ENCODE peak calls at places on chromosomes 6 and 20, in five cellular contexts. E is adrenal gland, D is fibroblast of pulmonary artery, B is Caco-2, Q is fibroblast of mammary gland. R is an unnamed sample.

GRCh38 chr6:31821301-31822037 is 6.1 kb upstream of the HSPA1B start:
- DNase-seq in E (peak; percentile 78), D (peak; percentile 43), B (peak; percentile 69), Q (peak; percentile 41), R (peak; percentile 36)

GRCh38 chr6:136491251-136491650 is 59.0 kb downstream of the MAP7 start:
- DNase-seq in E (no peak), D (no peak), B (no peak), Q (no peak), R (no peak)

GRCh38 chr20:37796121-37796520 is 102.3 kb downstream of the CTNNBL1 start:
- DNase-seq in E (no peak), D (peak; percentile 4), B (no peak), Q (no peak), R (no peak)

GRCh38 chr6:56334937-56335336 is 87.6 kb upstream of the COL21A1 start:
- DNase-seq in E (no peak), D (peak; percentile 87), B (no peak), Q (peak; percentile 97), R (peak; percentile 80)

GRCh38 chr20:63941282-63942060 is 14.7 kb downstream of the UCKL1 start:
- DNase-seq in E (peak; percentile 36), D (no peak), B (peak; percentile 69), Q (peak; percentile 23), R (peak; percentile 24)

GRCh38 chr6:34093206-34093605 is 52.7 kb downstream of the GRM4 start:
- DNase-seq in E (no peak), D (no peak), B (no peak), Q (no peak), R (no peak)

GRCh38 chr6:85015396-85015990 is 251.1 kb upstream of the TBX18 start:
- DNase-seq in E (peak; percentile 35), D (peak; percentile 88), B (peak; percentile 57), Q (peak; percentile 67), R (peak; percentile 86)

GRCh38 chr6:86017236-86017635 is 374.6 kb upstream of the SYNCRIP start:
- DNase-seq in E (no peak), D (no peak), B (no peak), Q (no peak), R (no peak)

GRCh38 chr6:1893470-1894130 is 283.9 kb downstream of the FOXC1 start:
- DNase-seq in E (no peak), D (no peak), B (no peak), Q (no peak), R (no peak)

GRCh38 chr6:168096271-168096764 is 17.3 kb upstream of the FRMD1 start:
- DNase-seq in E (no peak), D (no peak), B (no peak), Q (no peak), R (no peak)

GRCh38 chr6:31560697-31561058 is 11.4 kb upstream of the LTA start:
- DNase-seq in E (no peak), D (no peak), B (no peak), Q (no peak), R (no peak)

DNA sequence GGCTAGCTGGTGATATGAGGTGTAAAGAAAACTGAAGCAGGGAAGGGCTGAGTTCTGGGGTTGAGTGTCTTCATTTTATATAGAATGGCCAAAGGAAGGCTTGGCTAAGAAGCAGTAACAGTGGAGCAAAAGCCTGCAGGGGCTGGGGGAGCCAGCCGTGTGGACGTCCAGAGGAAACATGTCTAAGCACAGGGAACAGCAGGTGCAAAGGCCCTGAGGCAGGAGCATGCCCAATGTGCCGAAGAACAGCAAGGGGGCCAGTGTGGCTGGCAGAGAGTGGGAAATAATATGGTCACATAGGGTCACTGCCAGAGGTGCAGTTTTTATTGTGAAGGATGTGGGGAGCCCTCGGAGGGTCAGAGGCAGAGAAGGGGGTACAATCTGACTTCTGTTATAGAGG is 60.5 kb upstream of the KCNG1 start:
- DNase-seq in E (no peak), D (no peak), B (peak; percentile 25), Q (no peak), R (no peak)
- H3K4me3 ChIP-seq in E (no peak overlapping the region), D (no peak overlapping the region), B (no peak overlapping the region), Q (no peak overlapping the region), R (no peak overlapping the region)

DNA sequence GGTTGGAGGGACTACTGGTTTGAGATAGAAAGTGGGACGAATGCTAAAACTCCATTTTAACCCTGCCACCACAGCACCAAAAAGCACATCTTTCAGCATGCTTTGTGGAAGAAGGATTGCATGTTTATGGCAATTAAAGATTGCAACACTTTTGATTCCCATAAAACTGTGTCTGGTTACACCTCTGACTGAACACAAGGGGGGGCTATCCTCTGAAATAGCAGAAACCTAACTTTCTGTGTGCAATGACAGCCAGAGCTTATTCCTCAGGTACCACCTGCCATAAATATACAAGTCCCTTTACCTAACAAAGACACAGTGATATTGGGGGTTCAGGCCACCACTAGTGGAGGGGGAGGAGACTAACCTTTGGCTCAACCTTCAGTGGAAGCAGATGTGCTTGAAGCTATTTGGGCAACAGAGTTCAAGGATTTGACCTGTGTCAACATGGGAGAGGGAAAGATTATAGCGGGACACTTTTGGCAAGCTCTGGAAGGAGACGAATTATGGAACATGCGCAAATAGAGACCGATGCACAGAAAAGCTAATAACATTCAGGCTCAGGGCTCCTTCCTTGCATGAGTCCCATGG is 9.6 kb upstream of the PLG start:
- DNase-seq in E (no peak), D (no peak), B (no peak), Q (no peak), R (no peak)
- TF ChIP-seq CTCF in E (no peak), D (no peak), B (no peak), Q (no peak), R (no peak)

GRCh38 chr6:155404937-155405336 is 50.7 kb downstream of the NOX3 start:
- DNase-seq in E (no peak), D (no peak), B (no peak), Q (no peak), R (no peak)
- H3K4me3 ChIP-seq in E (no peak overlapping the region), D (no peak overlapping the region), B (no peak overlapping the region), Q (no peak overlapping the region), R (no peak overlapping the region)

DNA sequence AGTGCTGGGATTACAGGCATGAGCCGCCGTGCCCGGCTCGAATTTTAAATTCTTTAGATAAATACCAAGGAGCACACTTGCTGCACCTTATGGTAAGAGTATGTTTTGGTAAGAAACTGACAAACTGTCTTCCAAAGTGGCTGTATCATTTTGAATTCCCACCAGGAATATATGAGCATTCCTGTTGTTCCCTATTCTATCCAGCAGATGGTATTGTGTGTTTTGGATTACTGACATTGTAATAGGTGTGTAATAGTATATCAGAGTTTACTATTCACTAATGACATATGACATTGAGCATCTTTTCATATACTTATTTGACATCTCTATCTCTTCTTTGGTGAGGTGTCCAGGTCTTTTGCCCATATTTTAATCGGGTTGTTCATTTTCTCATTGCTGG is 40.5 kb downstream of the TGM6 start:
- DNase-seq in E (no peak), D (peak; percentile 8), B (no peak), Q (peak; percentile 14), R (peak; percentile 3)
- TF ChIP-seq CTCF in E (no peak), D (peak; percentile 28), B (peak; percentile 14), Q (peak; percentile 37), R (peak; percentile 12)

DNA sequence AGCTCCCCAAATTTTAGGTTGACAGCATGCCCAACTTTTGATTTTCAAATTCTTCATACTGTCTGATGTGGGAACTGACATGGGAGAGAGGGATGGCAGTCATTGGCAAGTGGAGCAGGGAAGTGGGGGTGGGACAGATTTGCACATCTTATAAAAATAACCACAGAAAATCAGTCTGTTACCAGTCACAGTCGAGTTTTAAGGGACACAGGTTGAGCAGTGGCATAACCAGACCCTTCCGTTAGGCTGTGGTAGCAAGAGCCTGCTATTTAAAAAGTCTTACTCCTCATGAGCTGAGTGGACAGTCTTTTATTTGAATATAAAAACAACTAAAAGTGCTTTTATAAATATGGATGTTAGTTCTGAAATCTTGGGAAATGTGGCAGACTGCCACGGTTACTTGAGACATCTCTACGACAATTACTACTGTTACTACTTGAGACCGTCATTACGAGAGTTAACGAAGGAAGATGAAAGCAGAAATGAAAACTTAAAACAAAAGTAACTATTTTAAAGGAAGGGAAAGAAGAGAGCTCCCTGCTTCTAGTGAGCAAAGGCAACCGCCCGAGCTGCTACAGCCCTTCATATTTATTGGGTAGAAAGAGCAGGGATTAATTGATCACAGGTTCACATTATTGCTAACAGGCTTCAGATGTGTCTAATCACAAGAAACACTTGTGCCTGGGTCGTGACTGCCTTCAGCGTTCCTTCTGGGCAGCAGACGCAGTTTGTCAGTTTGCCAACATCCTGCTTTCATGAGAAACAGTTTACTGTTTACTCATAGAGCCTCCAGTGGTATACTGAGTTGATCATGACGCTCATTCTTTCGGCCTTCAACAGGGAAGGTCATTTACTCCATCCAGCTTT is 71.3 kb downstream of the EFHC1 start:
- DNase-seq in E (no peak), D (peak; percentile 50), B (no peak), Q (peak; percentile 86), R (peak; percentile 76)
- H3K4me3 ChIP-seq in E (no peak overlapping the region), D (no peak overlapping the region), B (no peak overlapping the region), Q (no peak overlapping the region), R (no peak overlapping the region)

GRCh38 chr6:41723178-41723935 is 12.1 kb downstream of the TFEB start:
- DNase-seq in E (peak; percentile 75), D (peak; percentile 95), B (no peak), Q (peak; percentile 88), R (peak; percentile 96)
- TF ChIP-seq CTCF in E (no peak), D (peak; percentile 2), B (no peak), Q (no peak), R (peak; percentile 15)

GRCh38 chr6:146889303-146889702 is 290.5 kb downstream of the ADGB start:
- DNase-seq in E (no peak), D (no peak), B (no peak), Q (no peak), R (no peak)
- H3K4me3 ChIP-seq in E (no peak overlapping the region), D (no peak overlapping the region), B (no peak overlapping the region), Q (no peak overlapping the region), R (no peak overlapping the region)

GRCh38 chr20:34403908-34404307 is 40.8 kb downstream of the ITCH start:
- DNase-seq in E (no peak), D (no peak), B (no peak), Q (no peak), R (no peak)

GRCh38 chr20:34404803-34405202 is 41.7 kb downstream of the ITCH start:
- DNase-seq in E (no peak), D (no peak), B (no peak), Q (no peak), R (no peak)

GRCh38 chr20:34401741-34402455 is 38.8 kb downstream of the ITCH start:
- DNase-seq in E (no peak), D (no peak), B (no peak), Q (no peak), R (no peak)

GRCh38 chr20:34403063-34403827 is 40.2 kb downstream of the ITCH start:
- DNase-seq in E (no peak), D (no peak), B (no peak), Q (no peak), R (no peak)

GRCh38 chr20:34402461-34402860 is 39.4 kb downstream of the ITCH start:
- DNase-seq in E (no peak), D (no peak), B (no peak), Q (no peak), R (peak; percentile 14)
- TF ChIP-seq CTCF in E (no peak), D (no peak), B (no peak), Q (no peak), R (no peak)

R was measured in cardiac fibroblast.